ENCODE peak calls at places on chromosomes 16 and 17, in ten cellular contexts. R is A549, N is K562, E is suprapubic skin, Y is tibial nerve, V is H1, Q is ovary, G is SK-N-SH, X is stomach, C is HepG2. U is an unnamed sample.

GRCh38 chr16:77833906-77834599 is 45.7 kb downstream of the VAT1L start:
- DNase-seq in C (no peak), X (no peak), E (no peak), V (peak), G (no peak), N (no peak), R (no peak), Y (no peak), Q (no peak), U (no peak)

GRCh38 chr16:27315333-27316037 is 1.7 kb downstream of the IL4R start:
- DNase-seq in Q (peak), Y (no peak), G (no peak), X (peak), N (peak), E (no peak), R (peak), C (peak), V (peak), U (peak)

GRCh38 chr16:14135704-14136103 is 64.6 kb downstream of the MRTFB start:
- DNase-seq in G (no peak), N (no peak), X (no peak), C (no peak), Y (no peak), Q (no peak), V (no peak), R (no peak), E (no peak), U (no peak)

GRCh38 chr17:49482144-49482817 is 12.8 kb upstream of the NGFR start:
- DNase-seq in N (peak), X (no peak), Y (no peak), Q (no peak), G (no peak), C (no peak), R (peak), E (no peak), V (no peak), U (no peak)

GRCh38 chr17:2856727-2857126 is 60.5 kb downstream of the RAP1GAP2 start:
- DNase-seq in R (no peak), V (no peak), X (no peak), N (no peak), E (no peak), Q (no peak), G (no peak), Y (no peak), C (peak), U (no peak)

GRCh38 chr17:9615486-9615885 is 29.8 kb upstream of the USP43 start:
- DNase-seq in C (peak), R (no peak), E (no peak), Y (no peak), V (no peak), G (no peak), Q (no peak), N (no peak), X (no peak), U (no peak)

GRCh38 chr16:89020068-89020924 is 43.3 kb upstream of the CBFA2T3 start:
- DNase-seq in V (no peak), Y (no peak), C (no peak), N (peak), X (no peak), Q (no peak), E (peak), G (no peak), R (no peak), U (no peak)

GRCh38 chr17:66580178-66580577 is 254.7 kb upstream of the CACNG5 start:
- DNase-seq in N (no peak), G (no peak), C (peak), X (peak), V (no peak), E (peak), Q (peak), Y (no peak), R (peak), U (no peak)

GRCh38 chr17:6455321-6455705 is 11.1 kb downstream of the PIMREG start:
- DNase-seq in Q (peak), R (no peak), Y (no peak), C (no peak), E (no peak), G (peak), V (peak), N (no peak), X (peak), U (no peak)

GRCh38 chr17:82349287-82349701 is 9.8 kb upstream of the TEX19 start:
- DNase-seq in R (no peak), X (no peak), Y (no peak), Q (no peak), N (no peak), G (no peak), E (no peak), C (no peak), V (no peak), U (no peak)

GRCh38 chr17:50273654-50274040 is 619 bp upstream of the TMEM92 start:
- DNase-seq in G (no peak), Y (no peak), N (no peak), X (no peak), V (no peak), R (no peak), E (no peak), Q (peak), C (no peak), U (no peak)

GRCh38 chr16:71933913-71934696 is 38.8 kb downstream of the IST1 start:
- DNase-seq in G (no peak), Q (no peak), N (peak), R (no peak), C (no peak), X (no peak), V (no peak), E (no peak), Y (no peak), U (no peak)

GRCh38 chr17:55584055-55584685 is 72.9 kb upstream of the SMIM36 start:
- DNase-seq in N (no peak), E (no peak), V (no peak), C (no peak), Q (no peak), Y (no peak), R (peak), X (no peak), G (no peak), U (no peak)

GRCh38 chr17:82710499-82711232 is 5.8 kb upstream of the FN3KRP start:
- DNase-seq in C (no peak), N (no peak), E (peak), X (no peak), Q (no peak), V (peak), G (peak), Y (no peak), R (no peak), U (no peak)

GRCh38 chr16:80519189-80519588 is 21.6 kb upstream of the DYNLRB2 start:
- DNase-seq in Q (no peak), R (no peak), C (no peak), X (no peak), N (no peak), E (no peak), V (no peak), Y (no peak), G (no peak), U (no peak)

GRCh38 chr17:2011421-2012371 is 13.4 kb downstream of the RTN4RL1 start:
- DNase-seq in Q (no peak), X (peak), N (no peak), G (no peak), C (no peak), R (no peak), E (no peak), Y (peak), V (no peak), U (no peak)

GRCh38 chr16:30030841-30031413 is at the start of gene TLCD3B:
- DNase-seq in G (peak), Q (no peak), C (no peak), X (no peak), E (no peak), N (no peak), R (no peak), V (peak), Y (no peak), U (no peak)

GRCh38 chr17:38415250-38416194 is 12.7 kb upstream of the ARHGAP23 start:
- DNase-seq in R (peak), G (no peak), Y (no peak), Q (no peak), C (peak), X (no peak), E (no peak), V (peak), N (peak), U (no peak)

GRCh38 chr17:31095239-31096105 is 695 bp downstream of the NF1 start:
- DNase-seq in C (peak), Y (no peak), E (peak), R (peak), X (peak), V (peak), N (peak), G (peak), Q (peak), U (no peak)

DNA sequence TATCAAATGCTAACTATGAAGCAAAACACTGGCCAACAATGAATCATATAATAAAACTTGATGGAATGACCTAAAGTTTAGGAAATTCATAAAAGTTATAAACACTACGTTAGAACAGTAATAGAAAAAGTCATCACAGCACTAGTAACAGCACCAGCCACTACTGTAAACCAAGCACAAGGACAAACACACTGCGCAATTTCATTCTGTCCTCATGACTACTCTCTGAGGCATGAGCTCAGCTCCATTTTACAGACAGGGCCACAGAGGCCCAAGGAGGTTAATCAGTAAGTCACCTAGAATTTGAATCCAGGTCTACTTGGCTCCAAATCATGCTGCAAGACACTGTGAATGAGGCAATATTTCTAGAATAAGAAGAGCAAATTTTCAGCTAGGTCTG is 13.4 kb downstream of the EMC8 start:
- DNase-seq in E (no peak), Y (no peak), C (no peak), R (no peak), G (no peak), V (no peak), X (no peak), N (no peak), Q (no peak), U (no peak)
- TF ChIP-seq EP300 in E (no peak), Y (no peak), C (no peak), R (no peak), G (no peak), V (no peak), X (no peak), N (no peak), Q (no peak), U (no peak)

GRCh38 chr16:50310308-50311133 is 44.2 kb downstream of the ADCY7 start:
- DNase-seq in Q (no peak), E (no peak), N (no peak), R (no peak), C (peak), G (peak), X (peak), Y (no peak), V (peak), U (no peak)
- TF ChIP-seq EP300 in Q (no peak), E (no peak), N (no peak), R (no peak), C (no peak), G (no peak), X (no peak), Y (no peak), V (no peak), U (no peak)

GRCh38 chr16:56505174-56505573 is 14.7 kb downstream of the BBS2 start:
- DNase-seq in G (no peak), R (no peak), N (no peak), X (no peak), C (no peak), Q (no peak), Y (no peak), E (no peak), V (no peak), U (no peak)
- TF ChIP-seq EP300 in G (no peak), R (no peak), N (no peak), X (no peak), C (no peak), Q (no peak), Y (no peak), E (no peak), V (no peak), U (no peak)

GRCh38 chr17:72681844-72682243 is 410.6 kb downstream of the SLC39A11 start:
- DNase-seq in X (no peak), N (no peak), G (no peak), Y (no peak), V (no peak), C (no peak), R (no peak), Q (no peak), E (no peak), U (no peak)
- TF ChIP-seq EP300 in X (no peak), N (no peak), G (no peak), Y (no peak), V (no peak), C (no peak), R (no peak), Q (no peak), E (no peak), U (no peak)

GRCh38 chr16:54034684-54035083 is 251.9 kb downstream of the IRX3 start:
- DNase-seq in Y (no peak), N (no peak), X (no peak), Q (no peak), G (no peak), R (no peak), E (no peak), C (no peak), V (no peak), U (no peak)
- TF ChIP-seq EP300 in Y (no peak), N (no peak), X (no peak), Q (no peak), G (no peak), R (no peak), E (no peak), C (no peak), V (no peak), U (no peak)

GRCh38 chr17:59353936-59354755 is 22.7 kb downstream of the YPEL2 start:
- DNase-seq in X (no peak), V (no peak), G (no peak), N (no peak), E (no peak), R (no peak), C (no peak), Y (no peak), Q (no peak), U (no peak)

GRCh38 chr17:59356543-59357218 is 25.2 kb downstream of the YPEL2 start:
- DNase-seq in V (no peak), C (no peak), Q (no peak), N (no peak), Y (no peak), G (no peak), X (no peak), E (no peak), R (no peak), U (no peak)

GRCh38 chr17:59355695-59356323 is 24.4 kb downstream of the YPEL2 start:
- DNase-seq in Y (no peak), X (no peak), Q (no peak), E (no peak), N (no peak), G (no peak), R (no peak), C (no peak), V (no peak), U (no peak)

GRCh38 chr17:59355030-59355694 is 23.7 kb downstream of the YPEL2 start:
- DNase-seq in X (no peak), C (no peak), V (no peak), R (no peak), Q (no peak), N (no peak), Y (no peak), G (no peak), E (no peak), U (no peak)

DNA sequence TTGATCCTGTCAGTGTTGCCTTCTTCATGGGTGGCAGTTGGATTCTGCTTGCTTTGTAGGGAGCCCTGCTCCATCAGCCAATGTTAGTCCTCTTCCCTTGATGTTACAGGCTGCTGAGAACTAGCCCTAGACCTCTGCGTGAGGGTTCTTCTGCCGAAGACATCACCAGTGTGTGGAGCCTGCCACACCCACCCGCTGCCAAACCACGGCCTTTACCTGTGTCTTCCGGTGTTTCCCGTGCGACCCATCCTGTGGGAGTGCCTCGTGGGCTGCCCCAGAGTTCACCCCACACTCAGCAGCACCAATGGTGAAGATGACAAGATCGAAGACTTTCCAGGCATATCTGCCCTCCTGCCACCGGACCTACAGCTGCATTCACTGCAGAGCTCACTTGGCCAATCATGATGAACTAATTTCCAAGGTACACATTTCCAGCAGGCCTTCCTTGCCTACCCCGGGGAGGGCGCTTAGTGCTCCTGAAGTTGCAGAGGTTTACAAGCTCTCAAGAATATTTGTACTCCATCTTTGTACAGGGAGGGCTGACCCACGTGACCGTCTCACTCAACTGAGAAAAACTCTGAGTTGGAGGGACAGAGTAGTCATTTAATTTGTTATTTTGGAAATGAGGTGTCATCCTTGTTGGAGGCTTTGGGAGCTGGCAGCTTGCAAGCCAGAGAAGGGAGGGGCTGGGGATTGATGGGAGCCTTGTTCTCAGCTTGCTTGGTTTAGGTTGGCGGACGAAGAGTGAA is 21.8 kb downstream of the YPEL2 start:
- DNase-seq in R (no peak), N (no peak), Q (no peak), V (no peak), E (no peak), C (no peak), Y (no peak), X (no peak), G (no peak), U (no peak)
- TF ChIP-seq EP300 in R (no peak), N (no peak), Q (no peak), V (no peak), E (no peak), C (no peak), Y (no peak), X (no peak), G (no peak), U (no peak)

GRCh38 chr16:51981725-51982124 is 565.2 kb downstream of the TOX3 start:
- DNase-seq in C (no peak), Q (no peak), N (no peak), X (no peak), Y (no peak), E (no peak), G (no peak), R (no peak), V (no peak), U (no peak)
- TF ChIP-seq EP300 in C (no peak), Q (no peak), N (no peak), X (no peak), Y (no peak), E (no peak), G (no peak), R (no peak), V (no peak), U (no peak)

DNA sequence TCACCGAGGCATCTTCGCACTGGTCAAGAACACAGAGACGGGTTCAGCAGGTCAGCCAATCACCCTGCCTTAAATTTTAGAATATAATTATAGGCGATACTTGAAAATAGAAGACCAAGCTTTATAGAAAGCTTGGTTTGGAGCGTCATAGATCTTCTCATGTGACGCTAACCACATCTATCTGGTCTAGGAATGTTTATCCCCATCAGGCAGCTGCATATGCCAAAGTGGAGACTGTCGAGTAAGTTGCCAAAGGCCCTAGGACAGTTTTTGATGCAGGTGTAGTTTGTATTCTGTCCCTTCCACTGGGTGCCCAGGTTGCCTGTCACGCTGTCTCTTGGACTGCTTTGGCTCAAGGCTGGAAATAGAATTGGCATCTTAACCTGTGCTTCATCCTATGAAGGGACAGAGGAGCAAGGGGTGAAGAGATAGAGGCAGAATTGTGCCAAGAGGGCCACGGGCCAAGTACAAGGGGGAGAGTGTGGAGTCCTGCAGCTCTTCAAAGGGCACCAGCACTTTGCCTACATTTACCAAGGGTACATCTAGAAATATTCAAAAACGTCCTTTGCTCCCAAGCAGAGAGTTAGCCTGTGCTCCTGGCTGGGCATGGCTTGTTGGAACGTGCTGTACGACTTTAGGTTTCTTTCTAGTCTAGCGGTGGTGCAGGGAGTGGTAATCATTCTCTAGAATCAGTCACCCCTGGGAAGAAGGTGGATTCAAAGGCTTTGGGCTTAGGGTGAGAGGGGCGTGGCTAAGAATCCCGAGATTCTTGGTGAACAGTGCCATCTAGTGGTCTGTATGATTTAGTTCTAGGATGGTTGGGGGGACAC is 5.3 kb upstream of the WIPI1 start:
- DNase-seq in Y (no peak), E (no peak), N (peak), R (peak), Q (peak), V (peak), G (peak), C (peak), X (peak), U (no peak)
- TF ChIP-seq EP300 in Y (no peak), E (no peak), N (no peak), R (no peak), Q (no peak), V (no peak), G (no peak), C (no peak), X (no peak), U (no peak)

GRCh38 chr17:61440697-61441096 is 11.5 kb upstream of the TBX4 start:
- DNase-seq in G (no peak), R (no peak), X (no peak), C (no peak), Y (no peak), V (no peak), E (no peak), Q (no peak), N (no peak), U (peak)
- TF ChIP-seq EP300 in G (no peak), R (no peak), X (no peak), C (no peak), Y (no peak), V (no peak), E (no peak), Q (no peak), N (no peak), U (no peak)

GRCh38 chr16:57941016-57941656 is 29.8 kb downstream of the CNGB1 start:
- DNase-seq in Y (peak), V (no peak), C (no peak), G (peak), X (peak), N (no peak), Q (no peak), E (no peak), R (no peak), U (no peak)
- TF ChIP-seq EP300 in Y (no peak), V (no peak), C (no peak), G (no peak), X (no peak), N (no peak), Q (no peak), E (no peak), R (no peak), U (no peak)

U was measured in esophagus muscularis mucosa.